ENCODE peak calls at places on chromosomes 1 and 21, in four cellular contexts. A is heart left ventricle, F is spleen, T is breast epithelium. G is an unnamed sample. For H3K4me1, the result is how much of the 10 kb centered on the place peaks cover.

GRCh38 chr1:119718409-119718808 is 6.7 kb downstream of the PHGDH start:
- DNase-seq in A (no peak), F (no peak), T (no peak), G (no peak)

GRCh38 chr1:200184196-200184595 is 156.7 kb downstream of the NR5A2 start:
- DNase-seq in A (peak), F (peak), T (peak), G (no peak)

GRCh38 chr1:178571807-178572206 is 58.9 kb downstream of the TEX35 start:
- DNase-seq in A (no peak), F (no peak), T (no peak), G (no peak)

GRCh38 chr1:173193639-173194038 is 13.5 kb downstream of the TNFSF4 start:
- DNase-seq in A (no peak), F (no peak), T (no peak), G (no peak)

GRCh38 chr1:177983824-177984528 is 14.1 kb upstream of the SEC16B start:
- DNase-seq in A (no peak), F (no peak), T (no peak), G (peak)

GRCh38 chr1:20343149-20343936 is 52.7 kb downstream of the VWA5B1 start:
- DNase-seq in A (peak), F (peak), T (no peak), G (peak)

GRCh38 chr1:203148127-203148526 is 20.6 kb downstream of the ADORA1 start:
- DNase-seq in A (no peak), F (no peak), T (no peak), G (no peak)

GRCh38 chr1:182394055-182394775 is 2.6 kb upstream of the GLUL start:
- DNase-seq in A (no peak), F (no peak), T (no peak), G (no peak)

GRCh38 chr1:160131803-160132565 is 16.4 kb downstream of the ATP1A2 start:
- DNase-seq in A (no peak), F (peak), T (no peak), G (no peak)

DNA sequence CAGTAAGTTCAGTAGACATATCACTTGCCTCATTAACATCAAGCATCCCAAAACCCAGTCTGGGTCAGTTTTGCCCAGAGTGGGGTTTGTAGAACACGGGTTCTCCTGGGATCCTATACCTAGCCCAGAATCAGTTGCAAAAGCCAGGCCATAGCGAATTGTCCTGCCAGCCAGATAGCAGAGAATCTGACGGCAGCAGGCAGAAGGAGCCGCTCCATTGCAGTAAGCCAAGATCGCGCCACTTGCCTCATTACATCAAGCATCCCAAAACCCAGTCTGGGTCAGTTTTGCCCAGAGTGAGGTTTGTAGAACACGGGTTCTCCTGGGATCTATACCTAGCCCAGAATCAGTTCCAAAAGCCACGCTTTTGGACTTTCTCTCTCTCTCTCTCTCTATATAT is 19.1 kb downstream of the NDUFS5 start:
- DNase-seq in A (no peak), F (no peak), T (no peak), G (no peak)
- TF ChIP-seq POLR2A in A (no peak), F (no peak), T (no peak), G (no peak)

DNA sequence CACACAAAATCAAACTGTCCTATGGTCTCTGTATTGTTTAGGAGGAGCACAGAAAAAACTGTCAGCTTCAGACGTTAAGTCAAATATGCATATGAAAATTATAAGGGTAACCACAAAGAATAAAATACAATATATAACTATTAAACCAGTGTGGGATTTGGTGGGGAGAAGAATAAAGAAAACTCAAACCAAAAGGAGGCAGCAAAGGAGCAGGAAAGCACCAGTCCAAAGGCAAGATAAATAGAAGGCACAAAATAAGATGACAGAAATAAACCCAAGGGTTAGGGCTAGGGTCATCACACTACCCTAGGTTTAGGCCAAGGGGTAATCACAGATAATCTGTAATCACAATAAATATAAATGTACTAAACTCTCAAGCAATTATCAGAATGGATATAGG is 32.8 kb downstream of the DLGAP3 start:
- DNase-seq in A (no peak), F (no peak), T (no peak), G (no peak)
- TF ChIP-seq CTCF in A (no peak), F (no peak), T (no peak), G (no peak)

DNA sequence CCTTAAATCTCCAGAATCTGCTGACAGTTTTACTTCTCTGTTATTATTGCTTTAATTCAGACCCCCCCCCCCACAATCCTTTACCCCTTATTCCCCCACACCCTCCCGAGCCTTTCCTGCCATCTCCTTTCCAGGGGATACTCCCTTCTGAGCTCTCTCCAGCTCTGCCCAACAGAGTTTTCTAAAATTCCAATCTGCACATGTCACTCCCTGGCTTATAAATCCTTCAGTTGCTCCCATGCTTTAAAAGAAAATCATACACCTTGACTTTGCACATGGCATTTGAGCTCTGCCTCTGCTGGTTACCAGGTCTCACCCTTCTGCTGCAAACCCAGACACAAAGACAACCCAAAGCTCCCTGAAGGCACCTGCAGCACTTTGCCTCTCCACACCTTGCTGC is 11.7 kb upstream of the EPS8L3 start:
- DNase-seq in A (no peak), F (no peak), T (no peak), G (no peak)
- H3K4me1 ChIP-seq in A (under half), F (under half), T (under half), G (under half)

GRCh38 chr1:226054519-226055327 is 7.8 kb upstream of the H3-3A start:
- DNase-seq in A (no peak), F (no peak), T (no peak), G (no peak)

GRCh38 chr1:226051356-226051755 is 11.2 kb upstream of the H3-3A start:
- DNase-seq in A (no peak), F (no peak), T (no peak), G (no peak)

GRCh38 chr1:226050133-226050532 is 12.4 kb upstream of the H3-3A start:
- DNase-seq in A (no peak), F (no peak), T (no peak), G (no peak)

GRCh38 chr1:226048886-226049285 is 13.6 kb upstream of the H3-3A start:
- DNase-seq in A (no peak), F (no peak), T (no peak), G (no peak)

GRCh38 chr1:226052061-226052460 is 10.5 kb upstream of the H3-3A start:
- DNase-seq in A (no peak), F (no peak), T (no peak), G (no peak)
- TF ChIP-seq POLR2A in A (no peak), F (no peak), T (no peak), G (no peak)

DNA sequence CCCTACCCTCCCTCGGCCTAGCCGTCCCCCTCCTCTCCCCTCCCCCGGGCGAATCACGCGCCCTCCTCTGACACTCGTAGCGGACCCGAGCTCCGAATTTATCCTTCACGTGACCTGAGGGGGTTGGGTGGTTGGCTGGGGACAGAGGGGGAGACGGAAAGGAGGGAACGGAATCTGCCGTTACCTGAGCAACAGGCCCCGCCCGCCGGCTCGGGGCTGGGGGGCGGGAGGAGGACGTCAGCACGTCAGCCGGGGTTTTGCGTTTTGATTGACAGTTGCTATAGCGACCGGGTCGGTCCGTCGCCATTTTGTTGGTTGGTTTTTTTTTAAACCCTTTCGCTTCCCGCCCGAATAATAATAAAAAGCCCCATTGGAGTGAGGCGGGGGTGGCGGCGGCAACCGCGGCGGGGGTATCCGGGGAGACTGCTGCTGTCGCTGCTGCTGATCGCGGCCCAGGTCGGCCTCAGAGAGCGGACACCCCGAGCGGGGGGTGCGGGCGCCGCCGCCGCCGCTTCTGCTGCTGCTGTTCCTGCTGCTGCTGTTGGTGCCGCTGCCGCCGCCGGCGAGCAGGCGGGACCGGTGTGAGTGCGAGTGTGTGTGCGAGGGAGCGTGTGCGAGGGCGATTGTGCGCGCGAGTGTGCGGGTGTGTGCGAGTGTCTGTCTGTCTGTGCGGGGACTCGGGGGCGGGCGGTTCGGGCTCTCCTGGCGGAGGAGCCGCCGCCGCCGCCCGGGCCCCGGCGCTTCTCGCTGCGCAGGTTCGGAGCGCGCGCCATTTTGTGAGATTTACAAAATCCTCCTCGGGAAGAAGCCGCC is at the start of gene DYRK1A:
- DNase-seq in A (peak), F (peak), T (peak), G (peak)
- TF ChIP-seq CTCF in A (no peak), F (no peak), T (no peak), G (peak)

GRCh38 chr1:230114245-230114651 is 47.2 kb downstream of the GALNT2 start:
- DNase-seq in A (no peak), F (no peak), T (no peak), G (no peak)
- H3K4me1 ChIP-seq in A (under half), F (half or more), T (under half), G (under half)

DNA sequence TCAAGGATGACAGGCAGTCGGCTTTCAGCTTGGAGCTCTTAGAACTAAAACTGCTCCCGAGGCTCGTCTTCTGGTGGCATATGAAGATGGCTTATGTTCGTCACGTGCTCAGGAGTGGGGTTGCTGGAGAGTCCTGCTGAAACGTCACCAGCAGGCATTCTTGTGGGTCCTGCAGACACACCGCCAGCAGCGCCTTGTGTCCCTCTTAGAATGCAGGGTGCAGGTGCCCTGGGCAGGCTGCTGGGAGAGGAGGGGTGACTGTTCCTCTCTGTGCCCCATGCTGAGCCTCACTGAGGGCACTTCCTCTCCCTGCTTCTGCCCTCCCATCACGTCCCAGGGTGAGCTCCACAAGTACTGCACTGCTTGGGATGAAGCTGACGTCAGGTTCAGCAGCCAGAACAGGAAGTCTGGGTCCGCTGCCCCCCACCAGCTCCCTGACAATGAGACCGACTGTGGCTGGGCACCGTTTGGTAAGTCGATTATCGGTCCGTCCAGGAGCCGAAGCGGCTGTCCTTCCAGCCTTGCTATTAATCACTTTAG is 20.8 kb downstream of the SLC37A1 start:
- DNase-seq in A (no peak), F (no peak), T (no peak), G (no peak)
- TF ChIP-seq POLR2A in A (no peak), F (no peak), T (no peak), G (no peak)

GRCh38 chr1:46718727-46719622 is at the start of gene EFCAB14:
- DNase-seq in A (peak), F (peak), T (peak), G (peak)
- TF ChIP-seq CTCF in A (no peak), F (no peak), T (no peak), G (no peak)

GRCh38 chr1:234958702-234959649 is 169.7 kb downstream of the TOMM20 start:
- DNase-seq in A (no peak), F (no peak), T (no peak), G (no peak)
- H3K4me1 ChIP-seq in A (under half), F (half or more), T (under half), G (under half)